ENCODE peak calls at places on chromosomes 13 and 19, in seven cellular contexts. One of them, this sample, is unnamed.
A peak's percentile ranks its signal among the peaks of the same experiment; 100 is the strongest.

GRCh38 chr19:9673912-9674668 is 810 bp downstream of the ZNF562 start:
- DNase-seq in T-helper 1 cell: peak; percentile 43
- DNase-seq in lung microvascular endothelial cell: peak; percentile 34
- DNase-seq in EH: no peak
- DNase-seq in NCI-H748 treated with DMSO at 0.1 percent for 48 hours: no peak
- DNase-seq in epithelial cell of prostate: peak; percentile 49
- DNase-seq in activated CD4-positive, alpha-beta T cell treated with anti-CD3 and anti-CD28 coated beads for 1 hour: no peak
- DNase-seq in this sample: no peak

GRCh38 chr13:74870865-74871264 is 611.1 kb downstream of the TBC1D4 start:
- DNase-seq in T-helper 1 cell: no peak
- DNase-seq in lung microvascular endothelial cell: peak; percentile 46
- DNase-seq in EH: peak; percentile 11
- DNase-seq in NCI-H748 treated with DMSO at 0.1 percent for 48 hours: no peak
- DNase-seq in epithelial cell of prostate: peak; percentile 54
- DNase-seq in activated CD4-positive, alpha-beta T cell treated with anti-CD3 and anti-CD28 coated beads for 1 hour: no peak
- DNase-seq in this sample: no peak

GRCh38 chr13:106212436-106213010 is 322.9 kb downstream of the EFNB2 start:
- DNase-seq in T-helper 1 cell: no peak
- DNase-seq in lung microvascular endothelial cell: no peak
- DNase-seq in EH: peak; percentile 75
- DNase-seq in NCI-H748 treated with DMSO at 0.1 percent for 48 hours: no peak
- DNase-seq in epithelial cell of prostate: no peak
- DNase-seq in activated CD4-positive, alpha-beta T cell treated with anti-CD3 and anti-CD28 coated beads for 1 hour: no peak
- DNase-seq in this sample: no peak

GRCh38 chr13:24168392-24168750 is 7.9 kb downstream of the SPATA13 start:
- DNase-seq in T-helper 1 cell: no peak
- DNase-seq in lung microvascular endothelial cell: no peak
- DNase-seq in EH: no peak
- DNase-seq in NCI-H748 treated with DMSO at 0.1 percent for 48 hours: no peak
- DNase-seq in epithelial cell of prostate: no peak
- DNase-seq in activated CD4-positive, alpha-beta T cell treated with anti-CD3 and anti-CD28 coated beads for 1 hour: no peak
- DNase-seq in this sample: no peak

GRCh38 chr19:41886761-41887710 is 4.1 kb downstream of the ARHGEF1 start:
- DNase-seq in T-helper 1 cell: peak; percentile 83
- DNase-seq in lung microvascular endothelial cell: no peak
- DNase-seq in EH: peak; percentile 21
- DNase-seq in NCI-H748 treated with DMSO at 0.1 percent for 48 hours: no peak
- DNase-seq in epithelial cell of prostate: no peak
- DNase-seq in activated CD4-positive, alpha-beta T cell treated with anti-CD3 and anti-CD28 coated beads for 1 hour: peak; percentile 51
- DNase-seq in this sample: no peak

GRCh38 chr19:56837892-56838679 is 2.4 kb downstream of the PEG3 start:
- DNase-seq in T-helper 1 cell: no peak
- DNase-seq in lung microvascular endothelial cell: no peak
- DNase-seq in EH: no peak
- DNase-seq in NCI-H748 treated with DMSO at 0.1 percent for 48 hours: no peak
- DNase-seq in epithelial cell of prostate: no peak
- DNase-seq in activated CD4-positive, alpha-beta T cell treated with anti-CD3 and anti-CD28 coated beads for 1 hour: no peak
- DNase-seq in this sample: no peak

GRCh38 chr13:97119899-97120745 is 102.0 kb upstream of the MBNL2 start:
- DNase-seq in T-helper 1 cell: no peak
- DNase-seq in lung microvascular endothelial cell: no peak
- DNase-seq in EH: peak; percentile 55
- DNase-seq in NCI-H748 treated with DMSO at 0.1 percent for 48 hours: no peak
- DNase-seq in epithelial cell of prostate: no peak
- DNase-seq in activated CD4-positive, alpha-beta T cell treated with anti-CD3 and anti-CD28 coated beads for 1 hour: no peak
- DNase-seq in this sample: no peak

GRCh38 chr13:112392719-112393118 is 16.6 kb downstream of the SPACA7 start:
- DNase-seq in T-helper 1 cell: no peak
- DNase-seq in lung microvascular endothelial cell: no peak
- DNase-seq in EH: no peak
- DNase-seq in NCI-H748 treated with DMSO at 0.1 percent for 48 hours: no peak
- DNase-seq in epithelial cell of prostate: no peak
- DNase-seq in activated CD4-positive, alpha-beta T cell treated with anti-CD3 and anti-CD28 coated beads for 1 hour: no peak
- DNase-seq in this sample: no peak

GRCh38 chr13:76225815-76226489 is 589.8 kb downstream of the LMO7 start:
- DNase-seq in T-helper 1 cell: no peak
- DNase-seq in lung microvascular endothelial cell: no peak
- DNase-seq in EH: peak; percentile 1
- DNase-seq in NCI-H748 treated with DMSO at 0.1 percent for 48 hours: no peak
- DNase-seq in epithelial cell of prostate: no peak
- DNase-seq in activated CD4-positive, alpha-beta T cell treated with anti-CD3 and anti-CD28 coated beads for 1 hour: no peak
- DNase-seq in this sample: no peak

GRCh38 chr13:83153833-83154232 is 728.4 kb downstream of the SLITRK1 start:
- DNase-seq in T-helper 1 cell: no peak
- DNase-seq in lung microvascular endothelial cell: no peak
- DNase-seq in EH: no peak
- DNase-seq in NCI-H748 treated with DMSO at 0.1 percent for 48 hours: peak; percentile 88
- DNase-seq in epithelial cell of prostate: no peak
- DNase-seq in activated CD4-positive, alpha-beta T cell treated with anti-CD3 and anti-CD28 coated beads for 1 hour: no peak
- DNase-seq in this sample: peak; percentile 69

GRCh38 chr13:99335603-99336002 is 28.4 kb upstream of the GPR183 start:
- DNase-seq in T-helper 1 cell: no peak
- DNase-seq in lung microvascular endothelial cell: no peak
- DNase-seq in EH: no peak
- DNase-seq in NCI-H748 treated with DMSO at 0.1 percent for 48 hours: no peak
- DNase-seq in epithelial cell of prostate: no peak
- DNase-seq in activated CD4-positive, alpha-beta T cell treated with anti-CD3 and anti-CD28 coated beads for 1 hour: no peak
- DNase-seq in this sample: no peak

GRCh38 chr19:15330801-15331418 is 1.4 kb downstream of the BRD4 start:
- DNase-seq in T-helper 1 cell: no peak
- DNase-seq in lung microvascular endothelial cell: peak; percentile 72
- DNase-seq in EH: peak; percentile 95
- DNase-seq in NCI-H748 treated with DMSO at 0.1 percent for 48 hours: no peak
- DNase-seq in epithelial cell of prostate: no peak
- DNase-seq in activated CD4-positive, alpha-beta T cell treated with anti-CD3 and anti-CD28 coated beads for 1 hour: no peak
- DNase-seq in this sample: no peak

GRCh38 chr13:47628666-47629065 is 372.4 kb downstream of the SUCLA2 start:
- DNase-seq in T-helper 1 cell: no peak
- DNase-seq in lung microvascular endothelial cell: no peak
- DNase-seq in EH: peak; percentile 60
- DNase-seq in NCI-H748 treated with DMSO at 0.1 percent for 48 hours: no peak
- DNase-seq in epithelial cell of prostate: no peak
- DNase-seq in activated CD4-positive, alpha-beta T cell treated with anti-CD3 and anti-CD28 coated beads for 1 hour: no peak
- DNase-seq in this sample: no peak

GRCh38 chr19:28883241-28883693 is 329.7 kb downstream of the UQCRFS1 start:
- DNase-seq in T-helper 1 cell: no peak
- DNase-seq in lung microvascular endothelial cell: no peak
- DNase-seq in EH: peak; percentile 55
- DNase-seq in NCI-H748 treated with DMSO at 0.1 percent for 48 hours: no peak
- DNase-seq in epithelial cell of prostate: no peak
- DNase-seq in activated CD4-positive, alpha-beta T cell treated with anti-CD3 and anti-CD28 coated beads for 1 hour: no peak
- DNase-seq in this sample: no peak

GRCh38 chr13:77274126-77274525 is 52.8 kb downstream of the MYCBP2 start:
- DNase-seq in T-helper 1 cell: no peak
- DNase-seq in lung microvascular endothelial cell: peak; percentile 6
- DNase-seq in EH: peak; percentile 13
- DNase-seq in NCI-H748 treated with DMSO at 0.1 percent for 48 hours: no peak
- DNase-seq in epithelial cell of prostate: no peak
- DNase-seq in activated CD4-positive, alpha-beta T cell treated with anti-CD3 and anti-CD28 coated beads for 1 hour: no peak
- DNase-seq in this sample: no peak

GRCh38 chr13:112341976-112342735 is 34.0 kb upstream of the SPACA7 start:
- DNase-seq in T-helper 1 cell: no peak
- DNase-seq in lung microvascular endothelial cell: no peak
- DNase-seq in EH: no peak
- DNase-seq in NCI-H748 treated with DMSO at 0.1 percent for 48 hours: no peak
- DNase-seq in epithelial cell of prostate: no peak
- DNase-seq in activated CD4-positive, alpha-beta T cell treated with anti-CD3 and anti-CD28 coated beads for 1 hour: no peak
- DNase-seq in this sample: peak; percentile 61

GRCh38 chr13:32647926-32648325 is 61.7 kb downstream of the PDS5B start:
- DNase-seq in T-helper 1 cell: no peak
- DNase-seq in lung microvascular endothelial cell: no peak
- DNase-seq in EH: no peak
- DNase-seq in NCI-H748 treated with DMSO at 0.1 percent for 48 hours: no peak
- DNase-seq in epithelial cell of prostate: no peak
- DNase-seq in activated CD4-positive, alpha-beta T cell treated with anti-CD3 and anti-CD28 coated beads for 1 hour: no peak
- DNase-seq in this sample: no peak

GRCh38 chr19:58182577-58182988 is 278 bp upstream of the ZNF274 start:
- DNase-seq in T-helper 1 cell: no peak
- DNase-seq in lung microvascular endothelial cell: no peak
- DNase-seq in EH: no peak
- DNase-seq in NCI-H748 treated with DMSO at 0.1 percent for 48 hours: no peak
- DNase-seq in epithelial cell of prostate: no peak
- DNase-seq in activated CD4-positive, alpha-beta T cell treated with anti-CD3 and anti-CD28 coated beads for 1 hour: peak; percentile 73
- DNase-seq in this sample: no peak

GRCh38 chr13:79725841-79726240 is 244.9 kb downstream of the NDFIP2 start:
- DNase-seq in T-helper 1 cell: no peak
- DNase-seq in lung microvascular endothelial cell: no peak
- DNase-seq in EH: no peak
- DNase-seq in NCI-H748 treated with DMSO at 0.1 percent for 48 hours: no peak
- DNase-seq in epithelial cell of prostate: no peak
- DNase-seq in activated CD4-positive, alpha-beta T cell treated with anti-CD3 and anti-CD28 coated beads for 1 hour: no peak
- DNase-seq in this sample: no peak

GRCh38 chr19:45040059-45040767 is 1.4 kb downstream of the CLASRP start:
- DNase-seq in T-helper 1 cell: no peak
- DNase-seq in lung microvascular endothelial cell: no peak
- DNase-seq in EH: no peak
- DNase-seq in NCI-H748 treated with DMSO at 0.1 percent for 48 hours: no peak
- DNase-seq in epithelial cell of prostate: no peak
- DNase-seq in activated CD4-positive, alpha-beta T cell treated with anti-CD3 and anti-CD28 coated beads for 1 hour: no peak
- DNase-seq in this sample: no peak

GRCh38 chr13:60288569-60288968 is 108.5 kb upstream of the TDRD3 start:
- DNase-seq in T-helper 1 cell: no peak
- DNase-seq in lung microvascular endothelial cell: no peak
- DNase-seq in EH: no peak
- DNase-seq in NCI-H748 treated with DMSO at 0.1 percent for 48 hours: no peak
- DNase-seq in epithelial cell of prostate: no peak
- DNase-seq in activated CD4-positive, alpha-beta T cell treated with anti-CD3 and anti-CD28 coated beads for 1 hour: no peak
- DNase-seq in this sample: no peak

GRCh38 chr13:29182216-29182615 is 362.1 kb downstream of the MTUS2 start:
- DNase-seq in T-helper 1 cell: no peak
- DNase-seq in lung microvascular endothelial cell: no peak
- DNase-seq in EH: no peak
- DNase-seq in NCI-H748 treated with DMSO at 0.1 percent for 48 hours: no peak
- DNase-seq in epithelial cell of prostate: no peak
- DNase-seq in activated CD4-positive, alpha-beta T cell treated with anti-CD3 and anti-CD28 coated beads for 1 hour: no peak
- DNase-seq in this sample: no peak

GRCh38 chr19:29714953-29715694 is at the start of gene C19orf12:
- DNase-seq in T-helper 1 cell: peak; percentile 53
- DNase-seq in lung microvascular endothelial cell: peak; percentile 34
- DNase-seq in EH: peak; percentile 60
- DNase-seq in NCI-H748 treated with DMSO at 0.1 percent for 48 hours: no peak
- DNase-seq in epithelial cell of prostate: no peak
- DNase-seq in activated CD4-positive, alpha-beta T cell treated with anti-CD3 and anti-CD28 coated beads for 1 hour: peak; percentile 38
- DNase-seq in this sample: peak; percentile 43

GRCh38 chr13:62653371-62653770 is 1237.7 kb upstream of the PCDH20 start:
- DNase-seq in T-helper 1 cell: no peak
- DNase-seq in lung microvascular endothelial cell: no peak
- DNase-seq in EH: no peak
- DNase-seq in NCI-H748 treated with DMSO at 0.1 percent for 48 hours: no peak
- DNase-seq in epithelial cell of prostate: no peak
- DNase-seq in activated CD4-positive, alpha-beta T cell treated with anti-CD3 and anti-CD28 coated beads for 1 hour: no peak
- DNase-seq in this sample: no peak

GRCh38 chr19:10112895-10113591 is 1.6 kb downstream of the P2RY11 start:
- DNase-seq in T-helper 1 cell: peak; percentile 56
- DNase-seq in lung microvascular endothelial cell: peak; percentile 39
- DNase-seq in EH: peak; percentile 44
- DNase-seq in NCI-H748 treated with DMSO at 0.1 percent for 48 hours: no peak
- DNase-seq in epithelial cell of prostate: no peak
- DNase-seq in activated CD4-positive, alpha-beta T cell treated with anti-CD3 and anti-CD28 coated beads for 1 hour: peak; percentile 54
- DNase-seq in this sample: no peak

GRCh38 chr19:16061943-16062342 is 14.4 kb upstream of the TPM4 start:
- DNase-seq in T-helper 1 cell: no peak
- DNase-seq in lung microvascular endothelial cell: no peak
- DNase-seq in EH: no peak
- DNase-seq in NCI-H748 treated with DMSO at 0.1 percent for 48 hours: no peak
- DNase-seq in epithelial cell of prostate: no peak
- DNase-seq in activated CD4-positive, alpha-beta T cell treated with anti-CD3 and anti-CD28 coated beads for 1 hour: no peak
- DNase-seq in this sample: no peak

GRCh38 chr13:33744589-33745369 is 73.2 kb upstream of the RFC3 start:
- DNase-seq in T-helper 1 cell: no peak
- DNase-seq in lung microvascular endothelial cell: no peak
- DNase-seq in EH: peak; percentile 70
- DNase-seq in NCI-H748 treated with DMSO at 0.1 percent for 48 hours: peak; percentile 99
- DNase-seq in epithelial cell of prostate: no peak
- DNase-seq in activated CD4-positive, alpha-beta T cell treated with anti-CD3 and anti-CD28 coated beads for 1 hour: no peak
- DNase-seq in this sample: peak; percentile 66

GRCh38 chr13:33197551-33197971 is 88.0 kb downstream of the STARD13 start:
- DNase-seq in T-helper 1 cell: no peak
- DNase-seq in lung microvascular endothelial cell: peak; percentile 77
- DNase-seq in EH: no peak
- DNase-seq in NCI-H748 treated with DMSO at 0.1 percent for 48 hours: no peak
- DNase-seq in epithelial cell of prostate: no peak
- DNase-seq in activated CD4-positive, alpha-beta T cell treated with anti-CD3 and anti-CD28 coated beads for 1 hour: no peak
- DNase-seq in this sample: no peak

GRCh38 chr13:30466841-30467252 is 1.1 kb upstream of the HMGB1 start:
- DNase-seq in T-helper 1 cell: peak; percentile 23
- DNase-seq in lung microvascular endothelial cell: no peak
- DNase-seq in EH: peak; percentile 35
- DNase-seq in NCI-H748 treated with DMSO at 0.1 percent for 48 hours: no peak
- DNase-seq in epithelial cell of prostate: no peak
- DNase-seq in activated CD4-positive, alpha-beta T cell treated with anti-CD3 and anti-CD28 coated beads for 1 hour: no peak
- DNase-seq in this sample: no peak

GRCh38 chr13:29846475-29847256 is 3.8 kb downstream of the UBL3 start:
- DNase-seq in T-helper 1 cell: no peak
- DNase-seq in lung microvascular endothelial cell: no peak
- DNase-seq in EH: no peak
- DNase-seq in NCI-H748 treated with DMSO at 0.1 percent for 48 hours: peak; percentile 56
- DNase-seq in epithelial cell of prostate: no peak
- DNase-seq in activated CD4-positive, alpha-beta T cell treated with anti-CD3 and anti-CD28 coated beads for 1 hour: no peak
- DNase-seq in this sample: no peak

GRCh38 chr13:107977175-107977574 is 238.2 kb downstream of the LIG4 start:
- DNase-seq in T-helper 1 cell: no peak
- DNase-seq in lung microvascular endothelial cell: no peak
- DNase-seq in EH: no peak
- DNase-seq in NCI-H748 treated with DMSO at 0.1 percent for 48 hours: no peak
- DNase-seq in epithelial cell of prostate: no peak
- DNase-seq in activated CD4-positive, alpha-beta T cell treated with anti-CD3 and anti-CD28 coated beads for 1 hour: no peak
- DNase-seq in this sample: peak; percentile 62

GRCh38 chr13:71577127-71577526 is 289.9 kb downstream of the DACH1 start:
- DNase-seq in T-helper 1 cell: no peak
- DNase-seq in lung microvascular endothelial cell: peak; percentile 22
- DNase-seq in EH: no peak
- DNase-seq in NCI-H748 treated with DMSO at 0.1 percent for 48 hours: no peak
- DNase-seq in epithelial cell of prostate: peak; percentile 0
- DNase-seq in activated CD4-positive, alpha-beta T cell treated with anti-CD3 and anti-CD28 coated beads for 1 hour: no peak
- DNase-seq in this sample: no peak

GRCh38 chr13:98216135-98216565 is 39.1 kb upstream of the RNF113B start:
- DNase-seq in T-helper 1 cell: no peak
- DNase-seq in lung microvascular endothelial cell: peak; percentile 83
- DNase-seq in EH: peak; percentile 97
- DNase-seq in NCI-H748 treated with DMSO at 0.1 percent for 48 hours: no peak
- DNase-seq in epithelial cell of prostate: no peak
- DNase-seq in activated CD4-positive, alpha-beta T cell treated with anti-CD3 and anti-CD28 coated beads for 1 hour: no peak
- DNase-seq in this sample: no peak